ENCODE peak calls at places on chromosomes 11 and 22, in ten cellular contexts. H, R, U, G, L, S, I, V, D and K are unnamed samples.

GRCh38 chr22:46003271-46004091 is 26.5 kb upstream of the WNT7B start:
- DNase-seq in H (no peak), I (no peak), D (peak), U (no peak), G (no peak), R (no peak), S (no peak), L (peak), V (no peak), K (no peak)

GRCh38 chr22:24550028-24550901 is 4.7 kb downstream of the GUCD1 start:
- DNase-seq in H (peak), G (no peak), L (peak), R (no peak), U (no peak), D (no peak), V (no peak), I (no peak), S (no peak), K (no peak)

GRCh38 chr22:50620861-50621490 is 7.0 kb downstream of the ARSA start:
- DNase-seq in G (peak), V (no peak), S (no peak), R (no peak), L (no peak), H (no peak), D (peak), I (peak), U (no peak), K (peak)

GRCh38 chr11:130052556-130052955 is 17.1 kb upstream of the APLP2 start:
- DNase-seq in G (no peak), U (no peak), D (no peak), V (no peak), I (no peak), S (no peak), R (no peak), H (no peak), L (no peak), K (no peak)

GRCh38 chr11:98300777-98301176 is 720.0 kb upstream of the CNTN5 start:
- DNase-seq in I (no peak), D (no peak), S (no peak), U (no peak), R (no peak), V (no peak), G (no peak), L (no peak), H (no peak), K (no peak)

GRCh38 chr11:126547161-126547560 is 191.7 kb downstream of the ST3GAL4 start:
- DNase-seq in D (no peak), I (no peak), U (no peak), V (no peak), G (no peak), R (no peak), S (no peak), L (no peak), H (no peak), K (no peak)

GRCh38 chr11:94553938-94554337 is 10.2 kb downstream of the FUT4 start:
- DNase-seq in S (no peak), D (no peak), R (no peak), V (no peak), G (no peak), H (peak), I (no peak), U (no peak), L (no peak), K (no peak)

GRCh38 chr11:34606326-34607120 is 14.4 kb upstream of the EHF start:
- DNase-seq in G (no peak), D (no peak), U (no peak), R (no peak), V (no peak), S (no peak), L (no peak), I (no peak), H (no peak), K (no peak)

GRCh38 chr11:134559617-134559992 is 147.6 kb upstream of the B3GAT1 start:
- DNase-seq in V (no peak), U (no peak), R (no peak), G (no peak), I (peak), H (no peak), L (no peak), D (peak), S (no peak), K (no peak)

GRCh38 chr22:20044495-20045151 is 23.7 kb downstream of the TANGO2 start:
- DNase-seq in I (no peak), R (no peak), L (no peak), V (no peak), D (no peak), U (no peak), H (no peak), G (no peak), S (no peak), K (no peak)

GRCh38 chr11:35486446-35486845 is 39.0 kb downstream of the PAMR1 start:
- DNase-seq in R (no peak), I (no peak), L (no peak), U (no peak), S (no peak), G (no peak), D (no peak), V (no peak), H (no peak), K (no peak)

GRCh38 chr11:30017467-30017895 is 651 bp upstream of the KCNA4 start:
- DNase-seq in D (no peak), V (no peak), G (no peak), U (no peak), R (no peak), L (no peak), I (no peak), S (no peak), H (no peak), K (no peak)

GRCh38 chr11:1929621-1930447 is 10.3 kb downstream of the TNNT3 start:
- DNase-seq in L (peak), H (no peak), V (no peak), R (no peak), G (no peak), D (no peak), I (no peak), S (no peak), U (no peak), K (no peak)

GRCh38 chr22:39980635-39981034 is 14.1 kb upstream of the FAM83F start:
- DNase-seq in V (no peak), L (no peak), S (no peak), U (no peak), D (no peak), G (no peak), I (no peak), R (no peak), H (no peak), K (no peak)

GRCh38 chr11:64772318-64773018 is 5.9 kb downstream of the SF1 start:
- DNase-seq in S (no peak), V (no peak), U (no peak), R (no peak), I (no peak), H (no peak), G (no peak), L (no peak), D (no peak), K (no peak)

GRCh38 chr11:36056160-36056751 is 112.4 kb downstream of the LDLRAD3 start:
- DNase-seq in V (no peak), S (no peak), G (no peak), R (no peak), U (no peak), I (no peak), H (peak), L (no peak), D (no peak), K (no peak)

GRCh38 chr22:27692243-27692642 is 109.3 kb downstream of the MN1 start:
- DNase-seq in V (no peak), R (no peak), U (no peak), L (no peak), H (no peak), S (no peak), I (no peak), G (no peak), D (no peak), K (no peak)

GRCh38 chr11:32311351-32312077 is 123.8 kb downstream of the WT1 start:
- DNase-seq in R (no peak), I (no peak), U (no peak), V (no peak), G (no peak), H (no peak), S (no peak), D (no peak), L (no peak), K (no peak)

GRCh38 chr11:64225608-64226506 is at the start of the genes NUDT22 and TRPT1:
- DNase-seq in U (peak), L (peak), V (peak), S (peak), D (peak), R (peak), I (peak), H (peak), G (peak), K (peak)

GRCh38 chr11:37511425-37511933 is 913.4 kb upstream of the RAG2 start:
- DNase-seq in L (no peak), I (no peak), V (no peak), G (no peak), S (no peak), H (no peak), D (no peak), U (no peak), R (no peak), K (no peak)

GRCh38 chr11:119774180-119774763 is 45.3 kb upstream of the NECTIN1 start:
- DNase-seq in S (no peak), U (no peak), R (peak), H (peak), I (peak), L (no peak), V (no peak), G (no peak), D (no peak), K (no peak)

GRCh38 chr11:130144129-130144528 is 15.5 kb upstream of the ST14 start:
- DNase-seq in V (no peak), U (no peak), D (no peak), S (no peak), L (no peak), R (no peak), H (no peak), G (no peak), I (no peak), K (no peak)

GRCh38 chr22:27239520-27239919 is 562.0 kb downstream of the MN1 start:
- DNase-seq in U (no peak), G (no peak), S (no peak), V (no peak), R (no peak), H (no peak), D (peak), L (no peak), I (no peak), K (no peak)

GRCh38 chr11:64226507-64227051 is 505 bp downstream of the NUDT22 start:
- DNase-seq in G (no peak), D (no peak), V (no peak), L (peak), U (no peak), S (no peak), I (peak), R (no peak), H (peak), K (no peak)

GRCh38 chr11:2531987-2532703 is 87.3 kb downstream of the KCNQ1 start:
- DNase-seq in I (no peak), S (no peak), L (peak), H (no peak), R (no peak), V (no peak), U (no peak), D (peak), G (no peak), K (no peak)

GRCh38 chr11:18315893-18316292 is 6.0 kb downstream of the HPS5 start:
- DNase-seq in S (no peak), U (no peak), D (no peak), H (no peak), V (no peak), R (no peak), I (no peak), L (no peak), G (no peak), K (no peak)

GRCh38 chr11:44955019-44955738 is 4.5 kb upstream of the TP53I11 start:
- DNase-seq in D (peak), S (no peak), H (no peak), L (peak), U (no peak), I (peak), R (no peak), V (no peak), G (no peak), K (no peak)